ENCODE peak calls at places on chromosomes 13 and 19, in six cellular contexts. D, P, B, Q, M and Z are unnamed samples.

GRCh38 chr13:50072676-50073075 is 57.4 kb downstream of the KCNRG start:
- DNase-seq in P (no peak), D (no peak), B (no peak), Q (no peak), M (no peak), Z (no peak)

GRCh38 chr19:18204394-18205179 is 745 bp upstream of the RAB3A start:
- DNase-seq in D (peak; percentile 69), B (no peak), P (peak; percentile 23), M (no peak), Q (peak; percentile 79), Z (peak; percentile 74)

GRCh38 chr19:31304877-31305312 is 44.3 kb downstream of the TSHZ3 start:
- DNase-seq in B (no peak), M (no peak), D (no peak), Q (no peak), P (peak; percentile 71), Z (no peak)

GRCh38 chr19:916645-917322 is 349 bp upstream of the KISS1R start:
- DNase-seq in P (no peak), Q (no peak), M (no peak), B (no peak), D (no peak), Z (no peak)

GRCh38 chr13:102903659-102904407 is 58.0 kb downstream of the ERCC5 start:
- DNase-seq in M (no peak), P (peak; percentile 22), D (peak; percentile 6), Q (no peak), B (no peak), Z (no peak)

GRCh38 chr19:35719402-35720162 is 1.8 kb downstream of the KMT2B start:
- DNase-seq in D (no peak), B (no peak), M (peak; percentile 24), P (no peak), Q (peak; percentile 55), Z (peak; percentile 70)

GRCh38 chr13:25632166-25632888 is 260.6 kb downstream of the ATP8A2 start:
- DNase-seq in M (no peak), Q (no peak), B (no peak), P (no peak), D (no peak), Z (no peak)

GRCh38 chr19:6132482-6132881 is 3.0 kb upstream of the ACSBG2 start:
- DNase-seq in M (no peak), B (no peak), P (no peak), Q (no peak), D (no peak), Z (no peak)

GRCh38 chr19:46478356-46478986 is 7.1 kb upstream of the PNMA8A start:
- DNase-seq in D (no peak), B (no peak), M (no peak), P (peak; percentile 67), Q (no peak), Z (no peak)

GRCh38 chr13:41942462-41943094 is 18.3 kb downstream of the VWA8 start:
- DNase-seq in P (peak; percentile 73), Q (no peak), D (no peak), M (no peak), B (peak; percentile 33), Z (no peak)

GRCh38 chr13:76225815-76226489 is 589.8 kb downstream of the LMO7 start:
- DNase-seq in B (peak; percentile 38), D (no peak), Q (no peak), P (no peak), M (no peak), Z (no peak)

GRCh38 chr13:50588736-50589135 is 254.8 kb downstream of the DLEU7 start:
- DNase-seq in D (no peak), Q (no peak), P (no peak), M (no peak), B (no peak), Z (no peak)

GRCh38 chr13:105008606-105009005 is 1526.9 kb downstream of the EFNB2 start:
- DNase-seq in Q (no peak), M (no peak), D (no peak), B (no peak), P (peak; percentile 14), Z (no peak)

GRCh38 chr19:48836089-48837017 is at the start of gene HSD17B14:
- DNase-seq in B (no peak), D (peak; percentile 30), P (peak; percentile 71), M (peak; percentile 49), Q (no peak), Z (no peak)